ENCODE peak calls at places on chromosomes 16 and 17, in seven cellular contexts. N is mucosa of descending colon, M is RWPE1, A is AG09319, F is OCI-LY7, I is fibroblast of mammary gland, Y is fibroblast of the aortic adventitia. O is an unnamed sample.
A peak's percentile ranks its signal among the peaks of the same experiment; 100 is the strongest.

GRCh38 chr17:61217878-61218437 is 181.7 kb upstream of the TBX2 start:
- DNase-seq in N (no peak), M (no peak), A (no peak), F (no peak), I (no peak), Y (no peak), O (no peak)

GRCh38 chr16:80440691-80441090 is 100.1 kb upstream of the DYNLRB2 start:
- DNase-seq in N (no peak), M (no peak), A (no peak), F (no peak), I (no peak), Y (no peak), O (no peak)

GRCh38 chr16:25108054-25108453 is 3.5 kb upstream of the LCMT1 start:
- DNase-seq in N (no peak), M (no peak), A (no peak), F (peak; percentile 73), I (no peak), Y (no peak), O (peak; percentile 36)

GRCh38 chr17:77501751-77502625 is 361.2 kb downstream of the SEC14L1 start:
- DNase-seq in N (no peak), M (no peak), A (no peak), F (no peak), I (no peak), Y (no peak), O (no peak)

GRCh38 chr16:68319185-68319908 is 8.5 kb downstream of the PRMT7 start:
- DNase-seq in N (no peak), M (no peak), A (no peak), F (no peak), I (no peak), Y (no peak), O (peak; percentile 77)

GRCh38 chr17:75695830-75696271 is 25.4 kb upstream of the ITGB4 start:
- DNase-seq in N (peak; percentile 75), M (no peak), A (no peak), F (no peak), I (no peak), Y (no peak), O (no peak)

GRCh38 chr17:2138318-2138717 is 83.4 kb downstream of the HIC1 start:
- DNase-seq in N (peak; percentile 27), M (no peak), A (no peak), F (peak; percentile 71), I (no peak), Y (no peak), O (peak; percentile 73)

GRCh38 chr17:7915611-7916382 is at the start of gene RNF227:
- DNase-seq in N (peak; percentile 93), M (peak; percentile 69), A (peak; percentile 88), F (peak; percentile 83), I (peak; percentile 96), Y (peak; percentile 95), O (peak; percentile 92)

DNA sequence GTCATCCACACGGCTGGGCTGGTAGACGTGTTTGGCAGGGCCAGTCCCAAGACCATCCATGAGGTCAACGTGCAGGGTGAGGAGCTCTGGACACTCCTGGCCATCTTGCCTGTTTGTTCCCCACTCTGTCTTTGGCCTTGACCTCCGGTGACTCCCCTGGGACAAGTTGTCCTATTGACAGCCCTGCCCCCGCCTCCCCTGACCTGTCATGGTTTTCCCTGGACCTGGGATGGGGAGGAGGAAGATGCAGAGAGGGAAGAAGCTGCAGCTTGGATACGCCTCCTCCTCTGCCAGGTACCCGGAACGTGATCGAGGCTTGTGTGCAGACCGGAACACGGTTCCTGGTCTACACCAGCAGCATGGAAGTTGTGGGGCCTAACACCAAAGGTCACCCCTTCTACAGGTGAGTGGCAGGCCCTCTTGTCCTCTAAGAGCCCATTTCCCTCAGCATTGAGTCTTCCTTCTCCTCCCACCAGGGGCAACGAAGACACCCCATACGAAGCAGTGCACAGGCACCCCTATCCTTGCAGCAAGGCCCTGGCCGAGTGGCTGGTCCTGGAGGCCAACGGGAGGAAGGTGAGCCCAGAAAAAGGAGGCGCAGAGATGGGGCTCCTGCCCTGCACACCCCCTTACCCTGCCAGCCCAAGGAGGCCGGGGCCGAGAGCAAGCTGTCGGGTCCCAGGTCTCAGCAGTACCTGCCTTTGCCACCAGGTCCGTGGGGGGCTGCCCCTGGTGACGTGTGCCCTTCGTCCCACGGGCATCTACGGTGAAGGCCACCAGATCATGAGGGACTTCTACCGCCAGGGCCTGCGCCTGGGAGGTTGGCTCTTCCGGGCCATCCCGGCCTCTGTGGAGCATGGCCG is 1.4 kb downstream of the HSD3B7 start:
- DNase-seq in N (peak; percentile 13), M (no peak), A (no peak), F (no peak), I (no peak), Y (no peak), O (no peak)
- TF ChIP-seq CTCF in N (no peak), M (no peak), A (no peak), F (no peak), I (no peak), Y (no peak), O (no peak)

GRCh38 chr17:78617371-78618061 is 40.3 kb upstream of the DNAH17 start:
- DNase-seq in N (no peak), M (no peak), A (no peak), F (no peak), I (no peak), Y (peak; percentile 26), O (no peak)
- TF ChIP-seq CTCF in N (no peak), M (no peak), A (no peak), F (no peak), I (no peak), Y (no peak), O (no peak)

GRCh38 chr16:61366006-61366405 is 670.2 kb downstream of the CDH8 start:
- DNase-seq in N (no peak), M (no peak), A (no peak), F (no peak), I (no peak), Y (no peak), O (no peak)
- TF ChIP-seq CTCF in N (no peak), M (no peak), A (no peak), F (peak; percentile 42), I (no peak), Y (no peak), O (no peak)

GRCh38 chr16:84397090-84397489 is 28.8 kb downstream of the ATP2C2 start:
- DNase-seq in N (no peak), M (no peak), A (no peak), F (no peak), I (no peak), Y (no peak), O (no peak)
- TF ChIP-seq CTCF in N (no peak), M (peak; percentile 11), A (no peak), F (peak; percentile 55), I (peak; percentile 18), Y (peak; percentile 22), O (no peak)

DNA sequence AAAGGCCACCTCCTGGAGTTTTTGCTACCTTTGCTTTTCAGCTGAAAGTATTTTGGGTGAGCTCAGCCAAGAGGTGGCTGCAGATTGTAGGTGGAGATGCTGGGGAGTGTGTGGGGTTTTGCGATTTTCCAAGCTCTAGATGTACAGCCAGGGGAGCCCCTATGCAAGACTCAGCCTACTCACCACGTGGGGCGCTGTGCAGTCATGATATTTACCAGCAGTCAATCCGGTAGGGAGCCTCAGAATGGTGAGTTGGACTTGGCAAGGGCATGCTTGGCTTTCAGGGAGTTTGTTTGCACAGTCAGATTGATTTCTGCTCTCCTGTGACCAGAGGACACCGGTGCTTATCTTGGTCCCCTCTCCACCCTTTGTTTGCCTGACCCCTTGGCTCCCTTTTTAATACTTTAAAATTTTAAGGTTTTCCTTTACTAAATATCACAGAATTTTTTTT is 175.3 kb downstream of the UTP18 start:
- DNase-seq in N (peak; percentile 63), M (peak; percentile 29), A (no peak), F (peak; percentile 47), I (peak; percentile 8), Y (peak; percentile 2), O (peak; percentile 25)
- TF ChIP-seq CTCF in N (no peak), M (peak; percentile 43), A (no peak), F (peak; percentile 79), I (no peak), Y (no peak), O (peak; percentile 17)

DNA sequence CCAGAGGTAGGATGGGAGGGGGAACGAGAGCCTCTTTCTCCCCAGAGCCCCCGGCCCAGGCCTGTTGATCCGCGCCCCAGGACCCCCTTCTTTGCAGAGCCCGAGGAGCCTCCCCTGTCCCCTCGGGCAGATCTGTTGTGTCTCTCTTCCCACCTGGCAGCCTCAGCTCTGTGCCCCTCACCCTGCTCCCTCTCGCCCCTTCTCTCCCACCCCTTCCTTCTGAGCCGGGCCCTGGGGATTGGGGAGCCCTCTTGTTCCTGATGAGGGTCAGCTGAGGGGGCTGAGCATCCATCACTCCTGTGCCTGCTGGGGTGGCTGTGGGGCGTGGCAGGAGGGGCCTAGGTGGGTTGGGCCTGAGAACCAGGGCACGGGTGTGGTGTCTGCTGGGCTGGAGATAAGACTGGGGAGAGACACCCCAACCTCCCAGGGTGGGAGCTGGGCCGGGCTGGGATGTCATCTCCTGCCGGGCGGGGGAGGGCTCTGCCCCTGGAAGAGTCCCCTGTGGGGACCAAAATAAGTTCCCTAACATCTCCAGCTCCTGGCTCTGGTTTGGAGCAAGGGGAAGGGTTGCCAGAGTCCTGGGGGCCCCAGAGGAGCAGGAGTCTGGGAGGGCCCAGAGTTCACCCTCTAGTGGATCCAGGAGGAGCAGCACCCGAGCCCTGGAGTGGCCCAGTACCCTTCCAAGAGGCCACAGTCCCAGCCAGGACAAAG is 65.4 kb downstream of the MRC2 start:
- DNase-seq in N (peak; percentile 13), M (no peak), A (no peak), F (no peak), I (peak; percentile 54), Y (peak; percentile 31), O (peak; percentile 52)
- TF ChIP-seq CTCF in N (no peak), M (peak; percentile 46), A (peak; percentile 55), F (peak; percentile 44), I (peak; percentile 60), Y (peak; percentile 68), O (no peak)

DNA sequence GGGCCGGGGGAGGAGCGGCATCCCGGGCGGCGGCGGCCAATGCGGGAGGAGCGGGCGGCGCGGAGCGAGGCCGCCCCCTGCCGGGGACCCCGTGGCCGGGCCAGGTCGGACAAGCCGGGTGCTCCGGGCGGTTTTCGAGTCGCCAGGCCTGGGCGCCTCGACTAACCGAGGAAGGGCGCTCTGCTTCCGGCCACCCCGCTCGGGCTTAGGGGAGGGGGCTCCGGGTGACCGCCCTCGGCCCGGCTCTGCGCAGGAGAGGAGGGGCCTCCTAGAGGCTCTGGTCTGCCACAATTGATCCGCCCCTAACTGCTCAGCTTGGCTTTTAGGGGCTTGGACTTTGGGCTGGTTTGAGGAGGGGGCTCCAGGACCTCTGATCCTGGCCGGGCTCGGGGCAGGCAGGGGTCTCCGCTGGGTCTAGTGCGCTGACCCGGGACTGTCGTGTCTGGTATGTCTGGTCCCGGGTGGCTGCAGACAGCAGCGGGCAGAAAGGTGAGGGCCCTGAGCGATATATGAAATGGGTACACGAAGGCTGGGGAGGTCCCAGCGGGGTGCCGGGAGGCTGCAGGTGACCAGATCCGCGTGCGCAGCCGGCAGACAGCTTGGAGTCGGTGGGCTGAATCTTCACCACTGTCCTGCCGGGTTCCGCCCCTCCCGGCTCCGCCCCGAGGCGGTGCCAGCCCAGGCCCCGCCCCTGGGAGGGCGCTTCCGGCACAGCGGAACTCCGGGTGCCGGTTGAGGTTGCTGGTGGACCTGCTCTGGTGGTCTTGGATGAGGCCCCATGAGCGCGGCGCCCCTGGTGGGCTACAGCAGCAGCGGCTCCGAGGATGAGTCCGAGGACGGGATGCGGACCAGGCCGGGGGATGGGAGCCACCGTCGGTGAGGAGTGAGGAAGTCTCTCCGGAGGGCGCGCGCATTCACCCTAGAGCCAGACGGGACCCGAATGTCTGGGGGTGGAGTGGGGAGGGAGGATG is at the start of gene USB1:
- DNase-seq in N (peak; percentile 88), M (peak; percentile 88), A (peak; percentile 41), F (peak; percentile 92), I (peak; percentile 69), Y (peak; percentile 67), O (peak; percentile 98)
- TF ChIP-seq CTCF in N (peak; percentile 75), M (peak; percentile 83), A (peak; percentile 45), F (peak; percentile 58), I (no peak), Y (peak; percentile 57), O (peak; percentile 54)

GRCh38 chr16:85235988-85236831 is 123.9 kb upstream of the CIBAR2 start:
- DNase-seq in N (peak; percentile 28), M (no peak), A (no peak), F (no peak), I (peak; percentile 24), Y (peak; percentile 28), O (peak; percentile 84)
- TF ChIP-seq CTCF in N (no peak), M (no peak), A (no peak), F (no peak), I (no peak), Y (no peak), O (no peak)

O was measured in GM20000.